ENCODE peak calls at places on chromosomes 13 and 19, in ten cellular contexts. M is fibroblast of the conjunctiva, S is dorsolateral prefrontal cortex, H is heart left ventricle, E is AML-193, X is nucleus accumbens, P is NCI-H1105, W is DMS 273 treated with DMSO at 0.1 percent for 48 hours, O is cardiac fibroblast, C is HFFc6. F is an unnamed sample.

GRCh38 chr13:76778906-76779305 is 107.3 kb downstream of the KCTD12 start:
- DNase-seq in M (no peak), S (no peak), H (no peak), E (no peak), X (no peak), P (no peak), W (no peak), O (peak), C (no peak), F (no peak)

GRCh38 chr13:30863796-30864195 is 42.3 kb upstream of the MEDAG start:
- DNase-seq in M (no peak), S (no peak), H (no peak), E (no peak), X (no peak), P (no peak), W (no peak), O (no peak), C (no peak), F (no peak)

GRCh38 chr13:108572782-108573211 is 56.6 kb upstream of the MYO16 start:
- DNase-seq in M (no peak), S (no peak), H (no peak), E (no peak), X (no peak), P (no peak), W (no peak), O (no peak), C (no peak), F (no peak)

GRCh38 chr13:96771501-96772367 is 222.5 kb downstream of the OXGR1 start:
- DNase-seq in M (peak), S (no peak), H (no peak), E (no peak), X (no peak), P (no peak), W (no peak), O (no peak), C (no peak), F (no peak)

GRCh38 chr13:92967923-92968322 is 258.7 kb upstream of the GPC6 start:
- DNase-seq in M (no peak), S (no peak), H (no peak), E (no peak), X (no peak), P (no peak), W (no peak), O (peak), C (no peak), F (no peak)

GRCh38 chr13:100542546-100543156 is 45.9 kb downstream of the GGACT start:
- DNase-seq in M (peak), S (no peak), H (peak), E (peak), X (no peak), P (no peak), W (peak), O (peak), C (peak), F (no peak)

GRCh38 chr19:19461671-19462622 is 53.4 kb downstream of the TSSK6 start:
- DNase-seq in M (peak), S (no peak), H (peak), E (no peak), X (no peak), P (peak), W (no peak), O (peak), C (no peak), F (no peak)

GRCh38 chr13:88483202-88483601 is 812.0 kb downstream of the SLITRK5 start:
- DNase-seq in M (no peak), S (no peak), H (no peak), E (no peak), X (no peak), P (no peak), W (no peak), O (no peak), C (no peak), F (no peak)

GRCh38 chr13:21047591-21048282 is 13.6 kb downstream of the LATS2 start:
- DNase-seq in M (no peak), S (no peak), H (no peak), E (no peak), X (no peak), P (no peak), W (no peak), O (no peak), C (no peak), F (no peak)

GRCh38 chr13:36954542-36954941 is 34.5 kb upstream of the SMAD9 start:
- DNase-seq in M (no peak), S (no peak), H (no peak), E (no peak), X (no peak), P (no peak), W (no peak), O (no peak), C (no peak), F (no peak)

GRCh38 chr19:10317045-10317856 is 1.4 kb upstream of the FDX2 start:
- DNase-seq in M (no peak), S (no peak), H (no peak), E (no peak), X (no peak), P (no peak), W (no peak), O (no peak), C (no peak), F (no peak)

GRCh38 chr13:50124536-50125305 is 109.5 kb downstream of the KCNRG start:
- DNase-seq in M (peak), S (no peak), H (peak), E (peak), X (peak), P (peak), W (no peak), O (peak), C (peak), F (no peak)

GRCh38 chr13:33123066-33123940 is 107.1 kb downstream of the KL start:
- DNase-seq in M (no peak), S (no peak), H (peak), E (peak), X (peak), P (no peak), W (no peak), O (peak), C (peak), F (peak)

GRCh38 chr13:62158520-62158919 is 742.9 kb upstream of the PCDH20 start:
- DNase-seq in M (no peak), S (no peak), H (no peak), E (no peak), X (no peak), P (no peak), W (no peak), O (no peak), C (no peak), F (no peak)

GRCh38 chr19:3821156-3821555 is 35.0 kb upstream of the MATK start:
- DNase-seq in M (no peak), S (no peak), H (no peak), E (no peak), X (no peak), P (no peak), W (peak), O (no peak), C (no peak), F (no peak)

GRCh38 chr19:723247-723646 is 14.5 kb downstream of the PALM start:
- DNase-seq in M (no peak), S (no peak), H (no peak), E (no peak), X (no peak), P (no peak), W (no peak), O (no peak), C (no peak), F (no peak)

GRCh38 chr13:24307211-24308067 is 1.9 kb upstream of the C1QTNF9 start:
- DNase-seq in M (no peak), S (no peak), H (no peak), E (no peak), X (no peak), P (no peak), W (no peak), O (peak), C (no peak), F (no peak)

F was measured in hippocampal formation.